ENCODE peak calls at places on chromosomes 13 and 19, in four cellular contexts. P is effector CD4-positive, alpha-beta T cell; A is cardiac fibroblast; Q is left cardiac atrium. B is an unnamed sample.

GRCh38 chr19:6473652-6474051 is 7.9 kb downstream of the DENND1C start:
- DNase-seq in P (no peak), A (no peak), Q (no peak), B (no peak)

GRCh38 chr13:18212873-18213272 is 968.8 kb downstream of the TUBA3C start:
- DNase-seq in P (no peak), A (peak), Q (no peak), B (peak)

GRCh38 chr13:44763604-44764311 is 187.6 kb upstream of the TSC22D1 start:
- DNase-seq in P (no peak), A (no peak), Q (no peak), B (no peak)

GRCh38 chr13:40764587-40765403 is 6.2 kb downstream of the MRPS31 start:
- DNase-seq in P (peak), A (no peak), Q (no peak), B (no peak)

GRCh38 chr13:75715598-75716523 is 79.7 kb downstream of the LMO7 start:
- DNase-seq in P (no peak), A (peak), Q (no peak), B (peak)

GRCh38 chr13:85729296-85729695 is 69.9 kb downstream of the SLITRK6 start:
- DNase-seq in P (no peak), A (peak), Q (no peak), B (peak)

GRCh38 chr13:39501711-39502324 is 101.2 kb downstream of the LHFPL6 start:
- DNase-seq in P (no peak), A (peak), Q (peak), B (no peak)

GRCh38 chr13:57739089-57739488 is 107.5 kb downstream of the PCDH17 start:
- DNase-seq in P (no peak), A (no peak), Q (no peak), B (no peak)

GRCh38 chr19:52566588-52566987 is 3.5 kb upstream of the ZNF701 start:
- DNase-seq in P (no peak), A (no peak), Q (no peak), B (peak)

GRCh38 chr13:102089722-102090121 is 312.1 kb downstream of the FGF14 start:
- DNase-seq in P (no peak), A (no peak), Q (no peak), B (no peak)

GRCh38 chr13:34034411-34034810 is 216.5 kb downstream of the RFC3 start:
- DNase-seq in P (no peak), A (no peak), Q (no peak), B (no peak)

GRCh38 chr13:25930655-25931054 is 121.2 kb downstream of the SHISA2 start:
- DNase-seq in P (no peak), A (no peak), Q (no peak), B (no peak)

GRCh38 chr19:7224995-7225394 is 69.2 kb downstream of the INSR start:
- DNase-seq in P (no peak), A (no peak), Q (no peak), B (no peak)

GRCh38 chr19:49343127-49343526 is 7.9 kb downstream of the CD37 start:
- DNase-seq in P (no peak), A (no peak), Q (no peak), B (no peak)

GRCh38 chr19:17579523-17580244 is 24.2 kb downstream of the COLGALT1 start:
- DNase-seq in P (no peak), A (peak), Q (peak), B (peak)

GRCh38 chr19:35030257-35031071 is at the start of gene SCN1B:
- DNase-seq in P (peak), A (peak), Q (peak), B (peak)

GRCh38 chr13:73900591-73900990 is 233.6 kb downstream of the KLF12 start:
- DNase-seq in P (no peak), A (peak), Q (no peak), B (peak)

GRCh38 chr19:4456843-4457653 is 546 bp downstream of the UBXN6 start:
- DNase-seq in P (peak), A (peak), Q (peak), B (peak)

GRCh38 chr19:16398530-16399241 is 73.1 kb downstream of the EPS15L1 start:
- DNase-seq in P (no peak), A (peak), Q (no peak), B (no peak)

GRCh38 chr19:51607920-51608562 is 22.2 kb downstream of the SIGLEC5 start:
- DNase-seq in P (no peak), A (peak), Q (peak), B (peak)

GRCh38 chr13:91017031-91017668 is 330.3 kb upstream of the MIR17HG start:
- DNase-seq in P (no peak), A (peak), Q (no peak), B (peak)

GRCh38 chr19:37986048-37986750 is 79.2 kb downstream of the SIPA1L3 start:
- DNase-seq in P (no peak), A (no peak), Q (no peak), B (no peak)

GRCh38 chr13:111382411-111382810 is 62.0 kb downstream of the TEX29 start:
- DNase-seq in P (no peak), A (no peak), Q (no peak), B (no peak)

GRCh38 chr19:35117791-35118190 is 2.2 kb downstream of the FXYD3 start:
- DNase-seq in P (no peak), A (no peak), Q (no peak), B (no peak)

GRCh38 chr13:113656831-113657671 is 947 bp downstream of the ATP4B start:
- DNase-seq in P (no peak), A (no peak), Q (no peak), B (no peak)

GRCh38 chr13:34464011-34464410 is 478.1 kb upstream of the NBEA start:
- DNase-seq in P (no peak), A (no peak), Q (no peak), B (no peak)

GRCh38 chr19:29673451-29674371 is 8.4 kb downstream of the PLEKHF1 start:
- DNase-seq in P (no peak), A (no peak), Q (no peak), B (no peak)

GRCh38 chr19:29872224-29872731 is 60.5 kb downstream of the CCNE1 start:
- DNase-seq in P (no peak), A (peak), Q (no peak), B (no peak)

GRCh38 chr19:42075364-42075615 is 676 bp upstream of the ZNF574 start:
- DNase-seq in P (no peak), A (peak), Q (no peak), B (no peak)

GRCh38 chr13:101425156-101425471 is 8.8 kb upstream of the NALCN start:
- DNase-seq in P (no peak), A (no peak), Q (no peak), B (no peak)

GRCh38 chr13:59679239-59679638 is 484.5 kb downstream of the DIAPH3 start:
- DNase-seq in P (no peak), A (no peak), Q (no peak), B (no peak)

GRCh38 chr13:113658836-113659235 is 838 bp upstream of the ATP4B start:
- DNase-seq in P (no peak), A (no peak), Q (no peak), B (no peak)

GRCh38 chr13:66994097-66994496 is 236.0 kb downstream of the PCDH9 start:
- DNase-seq in P (no peak), A (peak), Q (peak), B (peak)

GRCh38 chr13:113489549-113490495 is 689 bp downstream of the DCUN1D2 start:
- DNase-seq in P (no peak), A (peak), Q (peak), B (peak)